ENCODE peak calls at places on chromosomes 5 and 9, in four cellular contexts. K is activated naive CD8-positive, alpha-beta T cell treated with anti-CD3 and anti-CD28 coated beads, Interleukin-2, amount 50 U/mL, for 24 hours; V is Calu3; N is germinal center. X is an unnamed sample.

GRCh38 chr5:15008476-15008875 is 136.9 kb upstream of the ANKH start:
- DNase-seq in V (peak), N (no peak), K (no peak), X (peak)

GRCh38 chr5:36373527-36374086 is 71.9 kb upstream of the RANBP3L start:
- DNase-seq in N (no peak), K (no peak), V (peak), X (peak)

GRCh38 chr9:133238272-133238850 is 29.3 kb upstream of the OBP2B start:
- DNase-seq in N (peak), K (peak), V (peak), X (peak)

GRCh38 chr5:104189909-104190308 is 627.3 kb upstream of the NUDT12 start:
- DNase-seq in N (no peak), V (no peak), K (no peak), X (peak)

GRCh38 chr9:106324071-106324470 is 538.9 kb upstream of the ZNF462 start:
- DNase-seq in N (no peak), K (no peak), V (no peak), X (no peak)

GRCh38 chr5:144032375-144032774 is 138.1 kb downstream of the YIPF5 start:
- DNase-seq in V (no peak), N (no peak), K (no peak), X (no peak)

GRCh38 chr5:141135030-141135717 is at the start of gene PCDHB5:
- DNase-seq in K (no peak), N (no peak), V (no peak), X (no peak)

GRCh38 chr5:124948062-124948753 is 201.8 kb upstream of the ZNF608 start:
- DNase-seq in K (no peak), V (no peak), N (no peak), X (no peak)

GRCh38 chr5:149429839-149430721 is 51.0 kb upstream of the IL17B start:
- DNase-seq in N (no peak), K (no peak), V (no peak), X (peak)

GRCh38 chr9:121261107-121261460 is 6.9 kb upstream of the GSN start:
- DNase-seq in N (no peak), V (no peak), K (no peak), X (no peak)

GRCh38 chr9:115498338-115498737 is 380.4 kb upstream of the TNC start:
- DNase-seq in V (no peak), K (no peak), N (no peak), X (no peak)